ENCODE peak calls at places on chromosomes 12 and 14, in ten cellular contexts. Q is cardiac fibroblast, A is Peyer's patch, Y is AG10803, S is choroid plexus epithelial cell, W is GM23338, O is AG09309, F is fibroblast of the aortic adventitia, H is thoracic aorta, I is transverse colon. U is an unnamed sample.

GRCh38 chr14:84465890-84466289 is 1064.1 kb upstream of the FLRT2 start:
- DNase-seq in Q (no peak), A (no peak), Y (no peak), S (no peak), W (no peak), O (no peak), F (no peak), H (no peak), I (no peak), U (no peak)

GRCh38 chr12:75585309-75585708 is 73.9 kb upstream of the KRR1 start:
- DNase-seq in Q (peak), A (no peak), Y (peak), S (peak), W (no peak), O (peak), F (peak), H (no peak), I (no peak), U (no peak)

GRCh38 chr12:15602051-15602672 is 187.0 kb downstream of the EPS8 start:
- DNase-seq in Q (peak), A (no peak), Y (no peak), S (peak), W (no peak), O (no peak), F (no peak), H (no peak), I (no peak), U (no peak)

GRCh38 chr14:100740931-100741330 is 14.2 kb downstream of the DLK1 start:
- DNase-seq in Q (no peak), A (no peak), Y (no peak), S (no peak), W (no peak), O (no peak), F (no peak), H (no peak), I (no peak), U (no peak)

GRCh38 chr12:89448526-89448925 is 76.1 kb downstream of the GALNT4 start:
- DNase-seq in Q (no peak), A (no peak), Y (no peak), S (no peak), W (no peak), O (no peak), F (no peak), H (no peak), I (no peak), U (no peak)

GRCh38 chr14:93977790-93978581 is 1.6 kb upstream of the ASB2 start:
- DNase-seq in Q (no peak), A (peak), Y (no peak), S (no peak), W (no peak), O (no peak), F (no peak), H (no peak), I (peak), U (no peak)

GRCh38 chr12:47900480-47901129 is 4.2 kb downstream of the VDR start:
- DNase-seq in Q (peak), A (peak), Y (peak), S (peak), W (peak), O (no peak), F (no peak), H (no peak), I (peak), U (no peak)

GRCh38 chr14:77151918-77152588 is 10.5 kb upstream of the ZDHHC22 start:
- DNase-seq in Q (peak), A (peak), Y (peak), S (peak), W (peak), O (no peak), F (peak), H (no peak), I (no peak), U (peak)

GRCh38 chr12:119664642-119665041 is 3.3 kb upstream of the PRKAB1 start:
- DNase-seq in Q (no peak), A (peak), Y (no peak), S (no peak), W (no peak), O (no peak), F (no peak), H (no peak), I (no peak), U (no peak)

GRCh38 chr14:95535226-95536021 is 574 bp downstream of the GLRX5 start:
- DNase-seq in Q (no peak), A (peak), Y (no peak), S (no peak), W (no peak), O (no peak), F (no peak), H (no peak), I (no peak), U (no peak)

GRCh38 chr12:12645485-12645884 is 33.8 kb downstream of the CREBL2 start:
- DNase-seq in Q (peak), A (peak), Y (peak), S (peak), W (peak), O (no peak), F (peak), H (no peak), I (peak), U (peak)

GRCh38 chr12:58285551-58285950 is 344.2 kb downstream of the ATP23 start:
- DNase-seq in Q (no peak), A (no peak), Y (no peak), S (no peak), W (peak), O (no peak), F (no peak), H (no peak), I (no peak), U (no peak)

GRCh38 chr12:58286353-58286752 is 345.0 kb downstream of the ATP23 start:
- DNase-seq in Q (no peak), A (no peak), Y (no peak), S (no peak), W (no peak), O (no peak), F (no peak), H (no peak), I (no peak), U (no peak)

GRCh38 chr12:58283553-58283952 is 342.2 kb downstream of the ATP23 start:
- DNase-seq in Q (no peak), A (no peak), Y (no peak), S (peak), W (no peak), O (no peak), F (peak), H (no peak), I (no peak), U (no peak)

GRCh38 chr12:58291106-58291505 is 349.7 kb downstream of the ATP23 start:
- DNase-seq in Q (no peak), A (no peak), Y (no peak), S (no peak), W (no peak), O (no peak), F (no peak), H (no peak), I (no peak), U (no peak)

DNA sequence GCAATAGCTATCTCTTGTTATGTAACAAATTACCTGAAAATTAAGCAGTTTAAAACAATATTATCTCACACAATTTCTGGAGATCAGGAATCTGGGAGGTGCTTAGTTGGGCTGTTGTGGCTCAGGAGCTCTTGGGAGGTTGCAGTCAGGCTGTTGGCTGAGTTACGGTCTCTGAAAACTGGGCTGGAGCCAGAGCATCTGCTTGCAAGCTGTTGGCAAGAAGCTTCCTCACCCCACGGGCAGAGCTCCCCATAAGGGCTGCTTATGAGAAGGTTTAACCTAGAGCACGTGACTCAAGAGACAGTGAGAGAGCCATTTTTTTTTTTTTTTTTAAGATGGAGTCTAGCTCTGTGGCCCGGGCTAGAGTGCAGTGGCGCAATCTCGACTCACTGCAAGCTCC is 346.8 kb downstream of the ATP23 start:
- DNase-seq in Q (peak), A (no peak), Y (peak), S (peak), W (no peak), O (peak), F (peak), H (no peak), I (no peak), U (no peak)
- H3K4me3 ChIP-seq in Q (no peak), A (no peak), Y (no peak), S (no peak), W (no peak), O (no peak), F (no peak), H (no peak), I (no peak), U (no peak)

GRCh38 chr14:50647282-50647681 is 20.8 kb downstream of the SAV1 start:
- DNase-seq in Q (no peak), A (peak), Y (no peak), S (no peak), W (no peak), O (no peak), F (no peak), H (no peak), I (no peak), U (no peak)

GRCh38 chr14:50647753-50648152 is 20.4 kb downstream of the SAV1 start:
- DNase-seq in Q (no peak), A (no peak), Y (peak), S (no peak), W (no peak), O (no peak), F (no peak), H (no peak), I (no peak), U (no peak)

DNA sequence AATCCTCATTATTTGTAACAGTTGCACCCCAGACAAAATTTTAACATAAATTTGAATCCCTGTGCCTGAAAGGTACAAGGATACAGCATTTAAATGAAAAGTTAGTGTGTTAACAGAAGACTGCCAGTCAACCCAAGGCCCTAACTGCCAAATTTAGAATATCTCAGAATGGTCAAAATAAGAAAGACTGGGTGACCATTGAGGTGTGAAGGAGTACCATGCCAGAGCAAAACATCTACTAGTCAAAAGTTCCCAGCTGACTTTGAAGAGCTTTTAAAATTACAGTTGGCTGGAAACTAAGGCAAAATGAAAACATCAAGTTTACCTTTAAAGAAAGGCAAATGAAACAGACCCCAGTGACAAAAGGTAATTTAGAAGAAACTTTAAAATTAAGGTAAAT is 18.4 kb downstream of the SAV1 start:
- DNase-seq in Q (no peak), A (no peak), Y (no peak), S (no peak), W (no peak), O (no peak), F (no peak), H (no peak), I (no peak), U (no peak)
- H3K4me3 ChIP-seq in Q (no peak), A (no peak), Y (no peak), S (no peak), W (no peak), O (no peak), F (no peak), H (no peak), I (no peak), U (no peak)

GRCh38 chr12:114698566-114699163 is 14.7 kb upstream of the TBX3 start:
- DNase-seq in Q (no peak), A (no peak), Y (no peak), S (no peak), W (peak), O (no peak), F (no peak), H (no peak), I (no peak), U (no peak)
- H3K4me3 ChIP-seq in Q (no peak), A (no peak), Y (peak), S (peak), W (peak), O (peak), F (no peak), H (peak), I (peak), U (no peak)

DNA sequence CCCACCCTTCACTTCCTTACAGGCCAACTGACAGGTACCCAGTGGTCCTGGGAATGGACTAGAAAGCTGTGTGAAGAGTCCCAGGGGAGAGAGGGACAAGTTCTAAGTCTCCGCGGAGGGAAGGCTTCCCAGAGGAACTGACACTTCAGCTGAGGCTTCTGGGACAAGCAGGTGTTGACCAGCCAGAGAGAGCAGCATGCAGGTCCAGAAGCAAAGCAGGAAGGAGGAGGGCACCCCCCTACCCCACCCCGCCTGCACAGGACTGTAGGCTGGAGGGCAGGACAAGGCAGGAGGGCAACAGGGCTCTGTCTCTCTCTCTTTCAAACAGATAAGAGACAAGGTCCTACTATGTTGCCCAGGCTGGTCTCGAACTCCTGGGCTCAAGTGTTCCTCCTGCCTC is 58.2 kb upstream of the CORO1C start:
- DNase-seq in Q (no peak), A (no peak), Y (no peak), S (no peak), W (no peak), O (no peak), F (no peak), H (no peak), I (no peak), U (no peak)
- H3K4me3 ChIP-seq in Q (no peak), A (no peak), Y (no peak), S (no peak), W (no peak), O (no peak), F (no peak), H (no peak), I (no peak), U (no peak)

GRCh38 chr12:86265329-86265695 is 9.1 kb upstream of the MGAT4C start:
- DNase-seq in Q (no peak), A (no peak), Y (no peak), S (no peak), W (no peak), O (no peak), F (no peak), H (no peak), I (no peak), U (no peak)
- H3K4me3 ChIP-seq in Q (no peak), A (no peak), Y (no peak), S (no peak), W (peak), O (no peak), F (no peak), H (peak), I (peak), U (no peak)

GRCh38 chr12:52311282-52311643 is 9.9 kb downstream of the KRT83 start:
- DNase-seq in Q (peak), A (no peak), Y (peak), S (no peak), W (no peak), O (no peak), F (peak), H (no peak), I (no peak), U (no peak)

GRCh38 chr12:52310622-52311281 is 10.4 kb downstream of the KRT83 start:
- DNase-seq in Q (peak), A (no peak), Y (peak), S (peak), W (no peak), O (no peak), F (no peak), H (no peak), I (no peak), U (no peak)

GRCh38 chr12:52308807-52309425 is 12.3 kb downstream of the KRT83 start:
- DNase-seq in Q (no peak), A (no peak), Y (no peak), S (no peak), W (no peak), O (no peak), F (no peak), H (no peak), I (no peak), U (no peak)

GRCh38 chr12:52305921-52306705 is 14.8 kb upstream of the KRT81 start:
- DNase-seq in Q (no peak), A (no peak), Y (no peak), S (no peak), W (peak), O (no peak), F (no peak), H (no peak), I (no peak), U (no peak)

DNA sequence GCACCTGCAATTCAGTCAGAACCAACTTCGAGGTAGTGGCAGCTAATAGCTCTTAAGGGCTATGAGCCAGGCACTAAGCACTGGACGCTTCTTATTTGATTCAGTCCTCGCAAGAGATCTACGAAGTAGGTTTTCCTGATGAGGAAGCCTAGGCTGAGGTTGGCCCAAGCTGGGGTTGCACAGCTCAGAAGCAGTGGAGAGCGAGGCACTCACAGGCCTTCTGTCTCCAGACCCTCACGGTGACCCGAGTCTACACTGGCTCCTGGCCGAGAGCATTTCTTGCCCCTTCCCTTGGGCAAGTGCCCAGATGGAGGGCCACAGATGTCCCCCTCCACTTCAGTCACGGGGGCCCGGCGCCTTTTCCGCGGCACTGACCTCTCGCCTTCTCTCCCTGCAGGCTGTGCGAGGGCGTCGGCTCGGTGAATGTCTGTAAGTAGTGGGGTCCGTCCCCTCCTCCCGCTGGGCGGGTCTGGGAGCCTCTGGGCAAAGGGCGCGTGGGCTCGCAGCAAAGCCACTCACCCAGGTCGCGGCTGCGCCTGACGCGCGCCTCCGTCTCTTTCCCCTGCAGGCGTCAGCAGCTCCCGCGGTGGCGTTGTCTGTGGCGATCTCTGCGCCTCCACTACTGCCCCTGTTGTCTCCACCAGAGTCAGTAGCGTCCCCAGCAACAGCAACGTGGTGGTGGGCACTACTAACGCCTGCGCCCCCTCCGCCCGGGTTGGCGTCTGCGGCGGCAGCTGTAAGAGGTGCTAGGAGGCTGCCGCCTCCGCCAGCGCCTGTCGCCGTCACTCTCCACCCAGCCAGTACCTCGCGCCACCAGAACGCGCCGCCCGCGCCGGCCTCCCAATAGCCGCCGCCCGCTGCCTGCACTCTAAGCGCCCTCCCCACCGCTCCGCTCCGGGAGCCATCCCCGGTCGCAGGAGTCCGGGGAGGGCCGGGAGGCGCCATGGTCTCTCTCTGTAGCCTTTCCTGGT is 13.1 kb downstream of the KRT83 start:
- DNase-seq in Q (peak), A (peak), Y (peak), S (peak), W (peak), O (no peak), F (peak), H (no peak), I (peak), U (peak)
- H3K4me3 ChIP-seq in Q (peak), A (peak), Y (peak), S (peak), W (peak), O (peak), F (peak), H (peak), I (peak), U (peak)